ENCODE peak calls at places on chromosomes 2 and 18, in seven cellular contexts. One of them, this sample, is unnamed. For H3K9me3 and H3K27me3, the result is how much of the 10 kb centered on the place peaks cover.

GRCh38 chr2:16939771-16940170 is 274.1 kb upstream of the CYRIA start:
- DNase-seq in effector memory CD4-positive, alpha-beta T cell: no peak
- DNase-seq in fibroblast of lung: no peak
- DNase-seq in upper lobe of right lung: no peak
- DNase-seq in endodermal cell: no peak
- DNase-seq in heart left ventricle: no peak
- DNase-seq in cardiac muscle cell: no peak
- DNase-seq in this sample: no peak

GRCh38 chr18:55494899-55495298 is 93.1 kb downstream of the TCF4 start:
- DNase-seq in effector memory CD4-positive, alpha-beta T cell: no peak
- DNase-seq in fibroblast of lung: no peak
- DNase-seq in upper lobe of right lung: no peak
- DNase-seq in endodermal cell: no peak
- DNase-seq in heart left ventricle: no peak
- DNase-seq in cardiac muscle cell: no peak
- DNase-seq in this sample: no peak

GRCh38 chr2:47297767-47298401 is 105.1 kb upstream of the MSH2 start:
- DNase-seq in effector memory CD4-positive, alpha-beta T cell: no peak
- DNase-seq in fibroblast of lung: no peak
- DNase-seq in upper lobe of right lung: no peak
- DNase-seq in endodermal cell: no peak
- DNase-seq in heart left ventricle: no peak
- DNase-seq in cardiac muscle cell: no peak
- DNase-seq in this sample: no peak

GRCh38 chr2:73260338-73260984 is 23.8 kb downstream of the FBXO41 start:
- DNase-seq in effector memory CD4-positive, alpha-beta T cell: no peak
- DNase-seq in fibroblast of lung: peak
- DNase-seq in upper lobe of right lung: peak
- DNase-seq in endodermal cell: peak
- DNase-seq in heart left ventricle: peak
- DNase-seq in cardiac muscle cell: peak
- DNase-seq in this sample: no peak

GRCh38 chr2:30514134-30514860 is 67.3 kb downstream of the LCLAT1 start:
- DNase-seq in effector memory CD4-positive, alpha-beta T cell: no peak
- DNase-seq in fibroblast of lung: peak
- DNase-seq in upper lobe of right lung: no peak
- DNase-seq in endodermal cell: no peak
- DNase-seq in heart left ventricle: peak
- DNase-seq in cardiac muscle cell: peak
- DNase-seq in this sample: no peak

GRCh38 chr2:11752906-11753305 is 6.5 kb downstream of the LPIN1 start:
- DNase-seq in effector memory CD4-positive, alpha-beta T cell: no peak
- DNase-seq in fibroblast of lung: no peak
- DNase-seq in upper lobe of right lung: no peak
- DNase-seq in endodermal cell: no peak
- DNase-seq in heart left ventricle: no peak
- DNase-seq in cardiac muscle cell: no peak
- DNase-seq in this sample: no peak

GRCh38 chr2:103784271-103784670 is 1022.4 kb downstream of the TMEM182 start:
- DNase-seq in effector memory CD4-positive, alpha-beta T cell: no peak
- DNase-seq in fibroblast of lung: no peak
- DNase-seq in upper lobe of right lung: no peak
- DNase-seq in endodermal cell: peak
- DNase-seq in heart left ventricle: no peak
- DNase-seq in cardiac muscle cell: no peak
- DNase-seq in this sample: no peak

GRCh38 chr2:119283873-119284331 is 60.3 kb downstream of the STEAP3 start:
- DNase-seq in effector memory CD4-positive, alpha-beta T cell: no peak
- DNase-seq in fibroblast of lung: peak
- DNase-seq in upper lobe of right lung: peak
- DNase-seq in endodermal cell: peak
- DNase-seq in heart left ventricle: peak
- DNase-seq in cardiac muscle cell: peak
- DNase-seq in this sample: no peak

GRCh38 chr2:182668671-182669070 is 47.4 kb upstream of the DNAJC10 start:
- DNase-seq in effector memory CD4-positive, alpha-beta T cell: no peak
- DNase-seq in fibroblast of lung: no peak
- DNase-seq in upper lobe of right lung: no peak
- DNase-seq in endodermal cell: peak
- DNase-seq in heart left ventricle: no peak
- DNase-seq in cardiac muscle cell: no peak
- DNase-seq in this sample: no peak

GRCh38 chr2:173571021-173571821 is 216.5 kb downstream of the CDCA7 start:
- DNase-seq in effector memory CD4-positive, alpha-beta T cell: no peak
- DNase-seq in fibroblast of lung: peak
- DNase-seq in upper lobe of right lung: no peak
- DNase-seq in endodermal cell: peak
- DNase-seq in heart left ventricle: no peak
- DNase-seq in cardiac muscle cell: peak
- DNase-seq in this sample: no peak

GRCh38 chr2:234621120-234621519 is 124.2 kb upstream of the ARL4C start:
- DNase-seq in effector memory CD4-positive, alpha-beta T cell: no peak
- DNase-seq in fibroblast of lung: no peak
- DNase-seq in upper lobe of right lung: no peak
- DNase-seq in endodermal cell: no peak
- DNase-seq in heart left ventricle: no peak
- DNase-seq in cardiac muscle cell: no peak
- DNase-seq in this sample: no peak

GRCh38 chr2:107383706-107384105 is 443.0 kb upstream of the RGPD4 start:
- DNase-seq in effector memory CD4-positive, alpha-beta T cell: no peak
- DNase-seq in fibroblast of lung: no peak
- DNase-seq in upper lobe of right lung: no peak
- DNase-seq in endodermal cell: no peak
- DNase-seq in heart left ventricle: no peak
- DNase-seq in cardiac muscle cell: no peak
- DNase-seq in this sample: no peak

GRCh38 chr2:221850076-221850475 is 278.0 kb upstream of the EPHA4 start:
- DNase-seq in effector memory CD4-positive, alpha-beta T cell: no peak
- DNase-seq in fibroblast of lung: no peak
- DNase-seq in upper lobe of right lung: no peak
- DNase-seq in endodermal cell: no peak
- DNase-seq in heart left ventricle: no peak
- DNase-seq in cardiac muscle cell: no peak
- DNase-seq in this sample: no peak

GRCh38 chr2:85157345-85157744 is 24.2 kb downstream of the TCF7L1 start:
- DNase-seq in effector memory CD4-positive, alpha-beta T cell: no peak
- DNase-seq in fibroblast of lung: no peak
- DNase-seq in upper lobe of right lung: no peak
- DNase-seq in endodermal cell: no peak
- DNase-seq in heart left ventricle: no peak
- DNase-seq in cardiac muscle cell: no peak
- DNase-seq in this sample: no peak

GRCh38 chr18:2657788-2658458 is 2.4 kb downstream of the SMCHD1 start:
- DNase-seq in effector memory CD4-positive, alpha-beta T cell: no peak
- DNase-seq in fibroblast of lung: peak
- DNase-seq in upper lobe of right lung: no peak
- DNase-seq in endodermal cell: no peak
- DNase-seq in heart left ventricle: no peak
- DNase-seq in cardiac muscle cell: peak
- DNase-seq in this sample: no peak

GRCh38 chr2:45241061-45241561 is 231.9 kb upstream of the SIX2 start:
- DNase-seq in effector memory CD4-positive, alpha-beta T cell: no peak
- DNase-seq in fibroblast of lung: peak
- DNase-seq in upper lobe of right lung: no peak
- DNase-seq in endodermal cell: no peak
- DNase-seq in heart left ventricle: no peak
- DNase-seq in cardiac muscle cell: peak
- DNase-seq in this sample: no peak

GRCh38 chr2:167127135-167127534 is 238.9 kb downstream of the XIRP2 start:
- DNase-seq in effector memory CD4-positive, alpha-beta T cell: no peak
- DNase-seq in fibroblast of lung: peak
- DNase-seq in upper lobe of right lung: no peak
- DNase-seq in endodermal cell: no peak
- DNase-seq in heart left ventricle: no peak
- DNase-seq in cardiac muscle cell: peak
- DNase-seq in this sample: no peak

GRCh38 chr18:32333781-32334180 is 136.9 kb downstream of the GAREM1 start:
- DNase-seq in effector memory CD4-positive, alpha-beta T cell: no peak
- DNase-seq in fibroblast of lung: peak
- DNase-seq in upper lobe of right lung: no peak
- DNase-seq in endodermal cell: no peak
- DNase-seq in heart left ventricle: no peak
- DNase-seq in cardiac muscle cell: no peak
- DNase-seq in this sample: no peak

GRCh38 chr18:45954070-45954712 is 12.9 kb downstream of the EPG5 start:
- DNase-seq in effector memory CD4-positive, alpha-beta T cell: no peak
- DNase-seq in fibroblast of lung: peak
- DNase-seq in upper lobe of right lung: no peak
- DNase-seq in endodermal cell: no peak
- DNase-seq in heart left ventricle: no peak
- DNase-seq in cardiac muscle cell: peak
- DNase-seq in this sample: no peak

GRCh38 chr2:101893676-101894381 is 97.9 kb upstream of the IL1R2 start:
- DNase-seq in effector memory CD4-positive, alpha-beta T cell: no peak
- DNase-seq in fibroblast of lung: peak
- DNase-seq in upper lobe of right lung: no peak
- DNase-seq in endodermal cell: peak
- DNase-seq in heart left ventricle: no peak
- DNase-seq in cardiac muscle cell: no peak
- DNase-seq in this sample: no peak

GRCh38 chr2:159944874-159945273 is 117.5 kb downstream of the PLA2R1 start:
- DNase-seq in effector memory CD4-positive, alpha-beta T cell: no peak
- DNase-seq in fibroblast of lung: no peak
- DNase-seq in upper lobe of right lung: no peak
- DNase-seq in endodermal cell: no peak
- DNase-seq in heart left ventricle: no peak
- DNase-seq in cardiac muscle cell: no peak
- DNase-seq in this sample: no peak

GRCh38 chr2:134327367-134327766 is 73.5 kb downstream of the MGAT5 start:
- DNase-seq in effector memory CD4-positive, alpha-beta T cell: no peak
- DNase-seq in fibroblast of lung: peak
- DNase-seq in upper lobe of right lung: no peak
- DNase-seq in endodermal cell: no peak
- DNase-seq in heart left ventricle: no peak
- DNase-seq in cardiac muscle cell: peak
- DNase-seq in this sample: no peak

GRCh38 chr18:31398191-31398590 is 21.6 kb downstream of the DSG4 start:
- DNase-seq in effector memory CD4-positive, alpha-beta T cell: no peak
- DNase-seq in fibroblast of lung: no peak
- DNase-seq in upper lobe of right lung: no peak
- DNase-seq in endodermal cell: no peak
- DNase-seq in heart left ventricle: no peak
- DNase-seq in cardiac muscle cell: peak
- DNase-seq in this sample: no peak

GRCh38 chr2:230842473-230842872 is 22.3 kb upstream of the ITM2C start:
- DNase-seq in effector memory CD4-positive, alpha-beta T cell: no peak
- DNase-seq in fibroblast of lung: no peak
- DNase-seq in upper lobe of right lung: no peak
- DNase-seq in endodermal cell: no peak
- DNase-seq in heart left ventricle: no peak
- DNase-seq in cardiac muscle cell: no peak
- DNase-seq in this sample: no peak

GRCh38 chr2:66899648-66900047 is 464.7 kb downstream of the MEIS1 start:
- DNase-seq in effector memory CD4-positive, alpha-beta T cell: no peak
- DNase-seq in fibroblast of lung: peak
- DNase-seq in upper lobe of right lung: no peak
- DNase-seq in endodermal cell: no peak
- DNase-seq in heart left ventricle: no peak
- DNase-seq in cardiac muscle cell: no peak
- DNase-seq in this sample: no peak

GRCh38 chr2:42049411-42050349 is 1.9 kb downstream of the PKDCC start:
- DNase-seq in effector memory CD4-positive, alpha-beta T cell: no peak
- DNase-seq in fibroblast of lung: peak
- DNase-seq in upper lobe of right lung: no peak
- DNase-seq in endodermal cell: no peak
- DNase-seq in heart left ventricle: peak
- DNase-seq in cardiac muscle cell: peak
- DNase-seq in this sample: no peak

GRCh38 chr18:14939141-14939540 is 191.2 kb downstream of the ANKRD30B start:
- DNase-seq in effector memory CD4-positive, alpha-beta T cell: no peak
- DNase-seq in fibroblast of lung: no peak
- DNase-seq in upper lobe of right lung: no peak
- DNase-seq in endodermal cell: no peak
- DNase-seq in heart left ventricle: no peak
- DNase-seq in cardiac muscle cell: no peak
- DNase-seq in this sample: no peak

GRCh38 chr18:14937271-14937670 is 189.3 kb downstream of the ANKRD30B start:
- DNase-seq in effector memory CD4-positive, alpha-beta T cell: no peak
- DNase-seq in fibroblast of lung: no peak
- DNase-seq in upper lobe of right lung: no peak
- DNase-seq in endodermal cell: no peak
- DNase-seq in heart left ventricle: no peak
- DNase-seq in cardiac muscle cell: no peak
- DNase-seq in this sample: no peak

GRCh38 chr18:14935210-14935609 is 187.2 kb downstream of the ANKRD30B start:
- DNase-seq in effector memory CD4-positive, alpha-beta T cell: no peak
- DNase-seq in fibroblast of lung: no peak
- DNase-seq in upper lobe of right lung: no peak
- DNase-seq in endodermal cell: no peak
- DNase-seq in heart left ventricle: no peak
- DNase-seq in cardiac muscle cell: no peak
- DNase-seq in this sample: no peak

GRCh38 chr18:14933049-14933851 is 185.3 kb downstream of the ANKRD30B start:
- DNase-seq in effector memory CD4-positive, alpha-beta T cell: no peak
- DNase-seq in fibroblast of lung: no peak
- DNase-seq in upper lobe of right lung: no peak
- DNase-seq in endodermal cell: no peak
- DNase-seq in heart left ventricle: no peak
- DNase-seq in cardiac muscle cell: no peak
- DNase-seq in this sample: no peak

GRCh38 chr18:14936313-14936712 is 188.3 kb downstream of the ANKRD30B start:
- DNase-seq in effector memory CD4-positive, alpha-beta T cell: no peak
- DNase-seq in fibroblast of lung: no peak
- DNase-seq in upper lobe of right lung: no peak
- DNase-seq in endodermal cell: no peak
- DNase-seq in heart left ventricle: no peak
- DNase-seq in cardiac muscle cell: no peak
- DNase-seq in this sample: no peak
- H3K9me3 ChIP-seq in effector memory CD4-positive, alpha-beta T cell: under half
- H3K9me3 ChIP-seq in fibroblast of lung: under half
- H3K9me3 ChIP-seq in upper lobe of right lung: under half
- H3K9me3 ChIP-seq in endodermal cell: half or more
- H3K9me3 ChIP-seq in heart left ventricle: under half
- H3K9me3 ChIP-seq in cardiac muscle cell: under half
- H3K9me3 ChIP-seq in this sample: under half

GRCh38 chr2:26845021-26845420 is 2.9 kb upstream of the DPYSL5 start:
- DNase-seq in effector memory CD4-positive, alpha-beta T cell: no peak
- DNase-seq in fibroblast of lung: no peak
- DNase-seq in upper lobe of right lung: no peak
- DNase-seq in endodermal cell: no peak
- DNase-seq in heart left ventricle: no peak
- DNase-seq in cardiac muscle cell: no peak
- DNase-seq in this sample: no peak
- H3K27me3 ChIP-seq in effector memory CD4-positive, alpha-beta T cell: under half
- H3K27me3 ChIP-seq in fibroblast of lung: under half
- H3K27me3 ChIP-seq in upper lobe of right lung: half or more
- H3K27me3 ChIP-seq in endodermal cell: half or more
- H3K27me3 ChIP-seq in heart left ventricle: under half
- H3K27me3 ChIP-seq in cardiac muscle cell: half or more
- H3K27me3 ChIP-seq in this sample: under half

GRCh38 chr2:26002617-26003310 is 20.5 kb upstream of the KIF3C start:
- DNase-seq in effector memory CD4-positive, alpha-beta T cell: no peak
- DNase-seq in fibroblast of lung: no peak
- DNase-seq in upper lobe of right lung: no peak
- DNase-seq in endodermal cell: no peak
- DNase-seq in heart left ventricle: no peak
- DNase-seq in cardiac muscle cell: no peak
- DNase-seq in this sample: no peak
- H3K9me3 ChIP-seq in effector memory CD4-positive, alpha-beta T cell: under half
- H3K9me3 ChIP-seq in fibroblast of lung: under half
- H3K9me3 ChIP-seq in upper lobe of right lung: under half
- H3K9me3 ChIP-seq in endodermal cell: under half
- H3K9me3 ChIP-seq in heart left ventricle: under half
- H3K9me3 ChIP-seq in cardiac muscle cell: under half
- H3K9me3 ChIP-seq in this sample: under half

GRCh38 chr2:236976271-236977120 is 109.2 kb upstream of the COPS8 start:
- DNase-seq in effector memory CD4-positive, alpha-beta T cell: no peak
- DNase-seq in fibroblast of lung: no peak
- DNase-seq in upper lobe of right lung: no peak
- DNase-seq in endodermal cell: peak
- DNase-seq in heart left ventricle: no peak
- DNase-seq in cardiac muscle cell: no peak
- DNase-seq in this sample: no peak
- H3K27me3 ChIP-seq in effector memory CD4-positive, alpha-beta T cell: under half
- H3K27me3 ChIP-seq in fibroblast of lung: under half
- H3K27me3 ChIP-seq in upper lobe of right lung: under half
- H3K27me3 ChIP-seq in endodermal cell: under half
- H3K27me3 ChIP-seq in heart left ventricle: under half
- H3K27me3 ChIP-seq in cardiac muscle cell: under half
- H3K27me3 ChIP-seq in this sample: under half